ENCODE peak calls at places on chromosomes 6 and 20, in six cellular contexts. F is HepG2, Q is GM23338, I is H1, Y is K562, V is GM12878. G is an unnamed sample.

GRCh38 chr6:109073344-109074235 is 21.1 kb downstream of the SESN1 start:
- DNase-seq in I (no peak), V (no peak), F (peak), Y (peak), Q (peak), G (no peak)

GRCh38 chr6:142155895-142156757 is 9.1 kb downstream of the VTA1 start:
- DNase-seq in Q (peak), Y (peak), I (no peak), V (no peak), F (peak), G (no peak)

GRCh38 chr20:63690898-63691710 is 5.3 kb upstream of the TNFRSF6B start:
- DNase-seq in Q (no peak), I (no peak), Y (no peak), V (no peak), F (no peak), G (no peak)

GRCh38 chr6:85459224-85459901 is 9.5 kb downstream of the NT5E start:
- DNase-seq in V (no peak), Y (no peak), Q (no peak), I (no peak), F (no peak), G (no peak)

GRCh38 chr6:98787961-98788360 is 46.4 kb upstream of the POU3F2 start:
- DNase-seq in V (no peak), F (no peak), I (peak), Q (peak), Y (no peak), G (peak)

GRCh38 chr6:98957440-98957839 is 9.7 kb upstream of the FBXL4 start:
- DNase-seq in Q (no peak), V (no peak), Y (no peak), F (peak), I (no peak), G (no peak)

GRCh38 chr6:3724451-3725144 is 26.9 kb downstream of the PXDC1 start:
- DNase-seq in I (no peak), F (no peak), V (no peak), Y (peak), Q (no peak), G (no peak)

GRCh38 chr20:53914861-53915458 is 155.4 kb downstream of the BCAS1 start:
- DNase-seq in F (no peak), Q (peak), Y (no peak), I (no peak), V (no peak), G (no peak)

GRCh38 chr20:51440589-51440988 is 101.9 kb downstream of the NFATC2 start:
- DNase-seq in I (no peak), F (no peak), V (no peak), Q (no peak), Y (no peak), G (no peak)

GRCh38 chr6:38213275-38213674 is 393.7 kb downstream of the ZFAND3 start:
- DNase-seq in V (no peak), Q (no peak), Y (no peak), F (no peak), I (no peak), G (no peak)

GRCh38 chr20:5757949-5758348 is 7.7 kb downstream of the SHLD1 start:
- DNase-seq in V (no peak), I (no peak), Y (peak), F (no peak), Q (peak), G (no peak)

DNA sequence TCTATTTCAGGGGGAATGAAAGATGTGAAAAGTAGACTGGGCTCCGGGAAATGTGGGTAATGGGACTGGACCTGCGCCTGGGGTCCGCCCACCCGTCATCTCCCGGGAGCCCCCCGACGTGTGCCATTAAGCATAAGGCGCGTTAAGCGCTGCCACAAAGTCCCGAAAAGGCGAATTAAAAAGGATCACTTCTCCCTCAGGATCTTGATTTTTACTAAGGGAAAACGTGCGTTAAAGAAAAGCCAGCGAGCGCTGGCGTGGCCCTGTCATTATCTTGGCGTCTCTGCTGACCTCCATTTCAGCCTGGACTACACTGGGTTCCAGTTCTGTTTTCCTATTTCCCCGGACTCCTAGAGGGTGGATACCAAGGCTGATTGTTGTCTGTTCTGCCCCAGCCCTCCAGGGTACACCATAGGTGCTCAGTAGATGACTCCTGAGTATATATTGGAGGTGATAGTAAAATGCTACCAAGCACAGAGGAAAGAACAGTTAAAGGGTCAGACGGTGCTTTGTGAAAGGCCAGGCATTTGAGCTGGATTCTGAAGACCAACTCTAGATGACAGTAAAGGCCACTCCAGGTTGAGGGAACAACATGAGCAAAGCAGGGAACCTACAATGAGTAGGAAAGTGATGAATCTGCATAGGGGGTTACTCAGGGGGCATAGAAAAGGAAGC is 89.2 kb upstream of the ARID1B start:
- DNase-seq in F (no peak), Q (peak), Y (peak), I (peak), V (no peak), G (peak)
- TF ChIP-seq CREB1 in F (no peak), Q (no peak), Y (no peak), I (no peak), V (no peak), G (no peak)

GRCh38 chr6:24848461-24848860 is 49.7 kb upstream of the ARMH2 start:
- DNase-seq in V (no peak), Y (no peak), I (no peak), Q (no peak), F (no peak), G (no peak)

GRCh38 chr6:24847402-24847801 is 48.7 kb upstream of the ARMH2 start:
- DNase-seq in V (no peak), Y (no peak), F (no peak), I (no peak), Q (no peak), G (no peak)

GRCh38 chr6:24844903-24845302 is 46.2 kb upstream of the ARMH2 start:
- DNase-seq in Q (no peak), Y (no peak), I (no peak), F (no peak), V (no peak), G (no peak)

GRCh38 chr6:24844061-24844460 is 45.3 kb upstream of the ARMH2 start:
- DNase-seq in Q (no peak), I (no peak), V (no peak), F (no peak), Y (no peak), G (no peak)

GRCh38 chr6:24845578-24845977 is 46.9 kb upstream of the ARMH2 start:
- DNase-seq in V (no peak), Y (peak), F (no peak), Q (no peak), I (no peak), G (no peak)
- TF ChIP-seq CREB1 in V (no peak), Y (no peak), F (no peak), Q (no peak), I (no peak), G (no peak)

GRCh38 chr6:10412165-10412947 is 2.5 kb downstream of the TFAP2A start:
- DNase-seq in Y (no peak), Q (peak), I (peak), V (no peak), F (no peak), G (peak)
- TF ChIP-seq CREB1 in Y (no peak), Q (peak), I (no peak), V (no peak), F (no peak), G (no peak)

GRCh38 chr6:130366011-130366963 is at the start of gene TMEM200A:
- DNase-seq in Q (peak), F (no peak), V (no peak), I (peak), Y (no peak), G (peak)
- TF ChIP-seq CREB1 in Q (no peak), F (no peak), V (no peak), I (no peak), Y (no peak), G (no peak)

GRCh38 chr6:88422831-88423230 is 256.7 kb upstream of the CNR1 start:
- DNase-seq in F (no peak), Q (peak), V (no peak), I (no peak), Y (no peak), G (peak)
- TF ChIP-seq CREB1 in F (no peak), Q (no peak), V (no peak), I (no peak), Y (no peak), G (no peak)

GRCh38 chr20:46175127-46175494 is 57.0 kb downstream of the CD40 start:
- DNase-seq in Q (no peak), F (no peak), V (no peak), I (no peak), Y (no peak), G (no peak)

GRCh38 chr20:46172455-46172854 is 54.3 kb downstream of the CD40 start:
- DNase-seq in V (no peak), Q (no peak), Y (no peak), F (no peak), I (no peak), G (no peak)

GRCh38 chr20:46172961-46173536 is 54.9 kb downstream of the CD40 start:
- DNase-seq in Y (no peak), V (no peak), I (no peak), Q (no peak), F (no peak), G (no peak)

GRCh38 chr20:46173652-46174468 is 55.7 kb downstream of the CD40 start:
- DNase-seq in F (no peak), V (no peak), Q (peak), Y (no peak), I (no peak), G (peak)

GRCh38 chr20:46174469-46175126 is 56.5 kb downstream of the CD40 start:
- DNase-seq in F (peak), Q (peak), V (no peak), Y (peak), I (peak), G (peak)
- TF ChIP-seq CREB1 in F (peak), Q (peak), V (no peak), Y (no peak), I (peak), G (no peak)

GRCh38 chr20:20489054-20489453 is 121.2 kb downstream of the INSM1 start:
- DNase-seq in F (no peak), Y (no peak), I (no peak), V (peak), Q (no peak), G (no peak)
- TF ChIP-seq CREB1 in F (no peak), Y (no peak), I (no peak), V (peak), Q (no peak), G (no peak)

DNA sequence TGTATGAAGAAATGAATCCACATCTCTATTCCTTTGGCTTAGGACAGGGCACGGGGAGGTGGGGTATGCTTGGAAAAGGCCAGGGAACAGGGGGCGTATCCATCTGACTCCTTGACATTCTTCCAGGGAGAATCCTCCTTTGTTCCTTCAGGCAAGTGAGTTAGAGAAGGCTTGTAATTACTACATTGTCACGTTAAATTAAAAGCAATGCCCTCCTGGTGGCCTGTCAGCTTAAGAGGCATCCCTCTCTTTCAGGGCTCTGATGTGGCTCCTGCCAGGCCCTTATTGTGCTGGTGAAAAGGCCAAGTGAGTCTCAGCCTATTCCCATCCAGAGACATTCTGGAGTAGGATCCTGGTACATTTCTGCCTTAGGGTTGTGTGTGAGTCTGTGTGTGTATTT is 128.3 kb downstream of the FOXA2 start:
- DNase-seq in V (no peak), F (no peak), Q (peak), Y (no peak), I (no peak), G (no peak)
- TF ChIP-seq CREB1 in V (no peak), F (no peak), Q (no peak), Y (no peak), I (no peak), G (no peak)

GRCh38 chr6:16756660-16757270 is 4.5 kb downstream of the ATXN1 start:
- DNase-seq in I (no peak), V (no peak), Y (no peak), Q (no peak), F (no peak), G (no peak)

GRCh38 chr6:16759646-16760535 is 1.4 kb downstream of the ATXN1 start:
- DNase-seq in Y (peak), F (peak), V (no peak), I (peak), Q (peak), G (peak)

GRCh38 chr6:16759181-16759645 is 2.0 kb downstream of the ATXN1 start:
- DNase-seq in Y (no peak), Q (peak), F (no peak), V (no peak), I (no peak), G (no peak)

GRCh38 chr6:16757332-16757731 is 3.9 kb downstream of the ATXN1 start:
- DNase-seq in Y (no peak), Q (no peak), V (no peak), F (no peak), I (no peak), G (no peak)

GRCh38 chr6:16758163-16758975 is 2.9 kb downstream of the ATXN1 start:
- DNase-seq in Y (no peak), Q (peak), F (peak), I (no peak), V (no peak), G (no peak)
- TF ChIP-seq CREB1 in Y (no peak), Q (no peak), F (no peak), I (no peak), V (no peak), G (no peak)

GRCh38 chr6:119979862-119980261 is 630.3 kb upstream of the MAN1A1 start:
- DNase-seq in F (peak), I (no peak), Q (peak), Y (no peak), V (no peak), G (no peak)
- TF ChIP-seq CREB1 in F (no peak), I (no peak), Q (no peak), Y (no peak), V (no peak), G (no peak)